ENCODE peak calls at places on chromosome X, in four cellular contexts. E, F, X and O are unnamed samples.

GRCh38 chrX:11899091-11899490 is 141.1 kb downstream of the MSL3 start:
- DNase-seq in E (no peak), F (no peak), X (no peak), O (no peak)

GRCh38 chrX:133563705-133564104 is 148.4 kb upstream of the GPC4 start:
- DNase-seq in E (no peak), F (peak; percentile 31), X (no peak), O (no peak)

GRCh38 chrX:71616672-71617529 is 1.4 kb downstream of the CXCR3 start:
- DNase-seq in E (no peak), F (no peak), X (peak; percentile 84), O (no peak)

GRCh38 chrX:54411732-54412131 is 28.5 kb upstream of the TSR2 start:
- DNase-seq in E (no peak), F (no peak), X (no peak), O (peak; percentile 12)

GRCh38 chrX:120309873-120310730 is 1.2 kb downstream of the TMEM255A start:
- DNase-seq in E (no peak), F (no peak), X (no peak), O (no peak)

GRCh38 chrX:6644411-6644810 is 109.5 kb upstream of the VCX3A start:
- DNase-seq in E (no peak), F (no peak), X (no peak), O (peak; percentile 0)

GRCh38 chrX:111254896-111255693 is 15.2 kb downstream of the CAPN6 start:
- DNase-seq in E (no peak), F (no peak), X (no peak), O (no peak)

GRCh38 chrX:22577181-22577580 is 304.5 kb downstream of the CBLL2 start:
- DNase-seq in E (no peak), F (no peak), X (no peak), O (no peak)

GRCh38 chrX:107773906-107774435 is 1.6 kb downstream of the TSC22D3 start:
- DNase-seq in E (no peak), F (no peak), X (no peak), O (no peak)

GRCh38 chrX:43165343-43165920 is 387.5 kb upstream of the PPP1R2C start:
- DNase-seq in E (no peak), F (no peak), X (no peak), O (peak; percentile 17)

GRCh38 chrX:22121161-22121560 is 89.0 kb downstream of the PHEX start:
- DNase-seq in E (no peak), F (no peak), X (no peak), O (no peak)

GRCh38 chrX:10800776-10801175 is 180.4 kb upstream of the MID1 start:
- DNase-seq in E (no peak), F (no peak), X (no peak), O (no peak)

GRCh38 chrX:47607091-47607490 is 12.6 kb downstream of the SYN1 start:
- DNase-seq in E (no peak), F (no peak), X (no peak), O (no peak)

GRCh38 chrX:100731441-100732281 is at the start of gene SYTL4:
- DNase-seq in E (peak; percentile 15), F (peak; percentile 28), X (peak; percentile 75), O (no peak)

GRCh38 chrX:109952985-109953905 is 49.7 kb upstream of the TMEM164 start:
- DNase-seq in E (no peak), F (no peak), X (no peak), O (peak; percentile 26)

GRCh38 chrX:20514358-20514757 is 247.6 kb upstream of the RPS6KA3 start:
- DNase-seq in E (no peak), F (no peak), X (no peak), O (no peak)

GRCh38 chrX:49171752-49172279 is at the start of gene PLP2:
- DNase-seq in E (peak; percentile 78), F (no peak), X (peak; percentile 90), O (peak; percentile 69)

GRCh38 chrX:17432158-17432557 is 57.2 kb downstream of the NHS start:
- DNase-seq in E (no peak), F (no peak), X (no peak), O (no peak)

GRCh38 chrX:109840585-109840984 is 107.5 kb upstream of the ACSL4 start:
- DNase-seq in E (no peak), F (peak; percentile 57), X (no peak), O (no peak)

GRCh38 chrX:10722804-10723364 is 102.5 kb upstream of the MID1 start:
- DNase-seq in E (no peak), F (peak; percentile 63), X (no peak), O (peak; percentile 41)

GRCh38 chrX:13652256-13653021 is 502 bp upstream of the TCEANC start:
- DNase-seq in E (no peak), F (no peak), X (no peak), O (no peak)

GRCh38 chrX:113512700-113513395 is 672.2 kb upstream of the AMOT start:
- DNase-seq in E (no peak), F (no peak), X (no peak), O (no peak)

GRCh38 chrX:84046403-84046984 is 141.5 kb downstream of the RPS6KA6 start:
- DNase-seq in E (peak; percentile 8), F (no peak), X (no peak), O (peak; percentile 28)

GRCh38 chrX:130628522-130628921 is 226.7 kb downstream of the RBMX2 start:
- DNase-seq in E (no peak), F (no peak), X (no peak), O (no peak)

GRCh38 chrX:100609591-100609990 is 24.9 kb downstream of the TNMD start:
- DNase-seq in E (no peak), F (no peak), X (no peak), O (no peak)

GRCh38 chrX:154051210-154051810 is 31.6 kb upstream of the IRAK1 start:
- DNase-seq in E (peak; percentile 20), F (peak; percentile 79), X (no peak), O (peak; percentile 66)

GRCh38 chrX:39144323-39144722 is 343.1 kb downstream of the MID1IP1 start:
- DNase-seq in E (peak; percentile 40), F (no peak), X (no peak), O (peak; percentile 51)

GRCh38 chrX:55057691-55058249 is 17.1 kb upstream of the PAGE2B start:
- DNase-seq in E (no peak), F (peak; percentile 23), X (no peak), O (peak; percentile 34)

GRCh38 chrX:56813318-56813837 is 84.3 kb downstream of the NBDY start:
- DNase-seq in E (no peak), F (peak; percentile 47), X (no peak), O (peak; percentile 64)

GRCh38 chrX:12308420-12308819 is 170.1 kb downstream of the FRMPD4 start:
- DNase-seq in E (no peak), F (no peak), X (no peak), O (no peak)

GRCh38 chrX:23292979-23293651 is 41.5 kb upstream of the PTCHD1 start:
- DNase-seq in E (no peak), F (no peak), X (no peak), O (no peak)

GRCh38 chrX:103480526-103480925 is 38.8 kb downstream of the RAB40A start:
- DNase-seq in E (no peak), F (no peak), X (no peak), O (no peak)

GRCh38 chrX:39335447-39336235 is 534.4 kb downstream of the MID1IP1 start:
- DNase-seq in E (no peak), F (no peak), X (no peak), O (no peak)

GRCh38 chrX:112259375-112259774 is 176.8 kb upstream of the TRPC5 start:
- DNase-seq in E (no peak), F (no peak), X (no peak), O (no peak)

GRCh38 chrX:40663880-40664630 is 16.7 kb upstream of the CXorf38 start:
- DNase-seq in E (no peak), F (no peak), X (no peak), O (no peak)

GRCh38 chrX:67673741-67674274 is 130.0 kb downstream of the AR start:
- DNase-seq in E (no peak), F (no peak), X (no peak), O (no peak)

GRCh38 chrX:1212532-1212931 is at the start of gene CRLF2:
- DNase-seq in E (peak; percentile 73), F (no peak), X (peak; percentile 27), O (peak; percentile 86)
- H3K4me3 ChIP-seq in E (no peak within 1 kb of the TSS), F (no peak within 1 kb of the TSS), X (no peak within 1 kb of the TSS), O (peak within 1 kb of the TSS; percentile 34)

DNA sequence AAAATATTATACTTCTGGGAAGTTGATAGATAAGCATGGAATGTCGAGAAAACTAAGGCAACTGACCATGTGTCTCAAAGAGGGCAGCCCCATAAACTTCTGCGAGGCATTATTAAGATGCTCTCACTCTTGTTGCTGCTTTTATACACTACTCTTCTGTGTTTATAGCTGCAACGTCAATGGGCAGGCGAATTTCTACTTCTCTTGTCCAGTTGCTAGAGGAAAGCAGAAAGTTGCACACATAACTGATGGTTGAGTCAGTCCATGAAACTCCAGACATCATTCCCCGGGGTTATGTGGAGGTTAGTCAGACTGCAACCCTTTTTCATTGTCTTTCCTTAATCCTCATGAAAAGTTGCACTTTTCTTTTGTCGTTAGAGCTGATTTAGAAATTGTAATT is 39.8 kb downstream of the VCX3B start:
- DNase-seq in E (no peak), F (no peak), X (no peak), O (no peak)
- TF ChIP-seq CTCF in E (no peak), F (no peak), X (no peak), O (no peak)

DNA sequence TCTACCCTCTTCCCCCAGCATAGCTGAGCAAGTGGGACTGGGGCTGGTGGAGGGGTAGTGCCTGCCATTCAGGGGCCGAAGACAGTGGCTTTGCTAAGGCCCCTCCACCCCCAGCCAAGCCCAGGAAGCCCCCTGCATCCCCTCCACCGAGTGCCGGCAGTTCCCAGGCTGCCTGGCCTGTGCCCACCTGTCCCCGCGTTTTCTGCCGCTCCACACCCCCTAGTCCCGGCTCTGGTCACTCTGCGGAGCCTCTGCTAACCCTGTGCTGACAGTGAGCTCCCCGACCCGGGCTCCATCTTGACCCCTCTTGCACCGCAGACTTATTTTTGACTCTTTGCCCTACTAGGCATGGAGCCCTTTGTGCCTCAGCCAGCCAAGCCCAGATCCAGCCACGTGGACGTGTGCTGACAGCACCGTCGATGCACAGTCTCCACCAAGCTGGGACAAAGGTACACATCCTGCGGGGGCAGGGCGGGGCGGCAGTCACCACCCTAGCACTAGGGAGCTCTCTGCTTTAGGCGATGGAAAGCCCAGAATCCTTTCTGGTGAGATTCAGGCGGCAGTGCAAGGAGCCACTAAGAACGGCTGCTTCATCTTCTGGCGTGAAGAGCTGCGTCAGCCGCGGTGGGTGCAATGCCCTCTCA is 96.6 kb downstream of the PHKA2 start:
- DNase-seq in E (no peak), F (no peak), X (peak; percentile 77), O (no peak)
- H3K4me3 ChIP-seq in E (no peak overlapping the region), F (peak overlapping the region; percentile 46), X (no peak overlapping the region), O (peak overlapping the region; percentile 73)

DNA sequence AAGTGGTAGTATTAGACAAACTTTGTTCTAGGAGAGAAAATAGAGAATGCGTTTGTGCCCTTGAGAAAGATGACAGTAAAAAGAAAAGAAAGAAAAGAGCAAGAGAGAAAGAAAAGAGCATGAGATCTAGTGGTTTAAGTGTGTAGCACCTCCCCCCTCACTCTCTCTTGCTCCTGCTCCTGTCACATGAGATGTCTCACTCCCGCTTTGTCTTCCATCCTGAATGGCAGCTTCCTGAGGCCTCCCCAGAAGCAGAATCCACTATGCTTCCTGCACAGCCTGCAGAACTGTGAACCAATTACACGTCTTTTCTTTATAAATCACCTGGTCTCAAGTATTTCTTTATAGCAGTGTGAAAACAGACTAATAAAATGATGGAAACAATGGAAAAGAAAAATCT is 499.6 kb downstream of the ACTRT1 start:
- DNase-seq in E (no peak), F (no peak), X (no peak), O (no peak)
- TF ChIP-seq CTCF in E (no peak), F (no peak), X (no peak), O (no peak)